ENCODE peak calls at places on chromosomes 7 and 10, in nine cellular contexts. Y is H9; B is sigmoid colon; N is neural progenitor cell; Z is left ventricle myocardium inferior; O is prostate gland; J is suprapubic skin; Q is cardiac muscle cell; E is CD8-positive, alpha-beta T cell. C is an unnamed sample.

GRCh38 chr10:16348891-16349290 is 87.9 kb upstream of the PTER start:
- DNase-seq in B (no peak), Q (no peak), Z (no peak), E (no peak), O (no peak), J (no peak), Y (peak; percentile 34), N (no peak), C (no peak)

GRCh38 chr7:42189535-42189934 is 47.5 kb downstream of the GLI3 start:
- DNase-seq in Q (no peak), J (no peak), Z (no peak), E (no peak), Y (no peak), B (no peak), N (no peak), O (no peak), C (no peak)

GRCh38 chr10:78777466-78778256 is 291.1 kb upstream of the ZMIZ1 start:
- DNase-seq in Q (no peak), N (no peak), B (peak; percentile 94), Z (peak; percentile 73), J (no peak), O (peak; percentile 42), Y (no peak), E (no peak), C (no peak)

GRCh38 chr10:110279062-110279986 is 25.4 kb downstream of the SMNDC1 start:
- DNase-seq in N (peak; percentile 55), Z (no peak), Y (no peak), B (peak; percentile 72), J (no peak), O (peak; percentile 62), E (peak; percentile 6), Q (peak; percentile 72), C (no peak)

GRCh38 chr10:88848499-88848898 is 3.1 kb downstream of the ANKRD22 start:
- DNase-seq in Y (no peak), O (no peak), J (no peak), Q (no peak), E (no peak), B (no peak), Z (no peak), N (no peak), C (no peak)

GRCh38 chr7:92421676-92422435 is 25.4 kb upstream of the GATAD1 start:
- DNase-seq in Z (no peak), E (no peak), N (no peak), Y (no peak), O (no peak), J (no peak), B (no peak), Q (peak; percentile 73), C (no peak)

GRCh38 chr10:43294892-43295291 is 28.0 kb upstream of the RASGEF1A start:
- DNase-seq in Z (no peak), J (no peak), E (no peak), O (no peak), B (no peak), N (no peak), Q (no peak), Y (no peak), C (no peak)

GRCh38 chr7:40644454-40645188 is 509.8 kb downstream of the SUGCT start:
- DNase-seq in Y (peak; percentile 26), E (no peak), Z (no peak), Q (peak; percentile 17), J (no peak), B (no peak), O (no peak), N (no peak), C (no peak)

GRCh38 chr7:101185258-101185839 is 5.3 kb upstream of the NAT16 start:
- DNase-seq in J (no peak), E (no peak), O (no peak), N (no peak), Z (no peak), Q (no peak), Y (no peak), B (no peak), C (no peak)

GRCh38 chr10:43124574-43125273 is 13.5 kb upstream of the CSGALNACT2 start:
- DNase-seq in J (peak; percentile 31), B (no peak), Y (peak; percentile 7), E (no peak), O (no peak), Q (no peak), N (no peak), Z (no peak), C (no peak)

GRCh38 chr10:97319671-97320479 is 804 bp downstream of the FRAT1 start:
- DNase-seq in Z (peak; percentile 57), Y (peak; percentile 70), E (peak; percentile 53), B (peak; percentile 72), O (no peak), Q (peak; percentile 71), J (peak; percentile 75), N (peak; percentile 85), C (peak; percentile 61)

DNA sequence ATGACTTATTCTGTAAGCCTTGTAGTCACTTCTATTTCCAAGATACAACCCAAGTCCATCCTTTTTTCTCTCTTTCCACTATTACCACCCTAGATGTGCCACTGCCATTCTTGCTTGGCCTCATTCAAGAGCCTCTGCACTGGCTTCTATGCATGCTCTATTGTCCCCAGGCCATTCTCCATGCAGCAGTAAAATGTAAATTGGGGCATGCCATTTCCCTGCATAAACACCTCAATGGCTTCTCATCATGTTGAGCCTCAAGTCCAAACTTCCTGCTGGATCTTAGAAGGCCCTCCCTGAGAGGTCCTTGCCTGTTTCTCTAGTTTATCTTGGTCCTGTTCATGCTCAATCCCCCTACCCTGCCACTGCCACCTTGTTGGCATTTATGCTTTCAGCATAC is 23.2 kb upstream of the WDFY4 start:
- DNase-seq in O (no peak), Y (no peak), J (no peak), E (no peak), B (no peak), N (no peak), Z (no peak), Q (no peak), C (no peak)
- TF ChIP-seq CTCF in O (no peak), Y (no peak), J (no peak), E (no peak), B (no peak), N (no peak), Z (no peak), Q (no peak), C (no peak)

DNA sequence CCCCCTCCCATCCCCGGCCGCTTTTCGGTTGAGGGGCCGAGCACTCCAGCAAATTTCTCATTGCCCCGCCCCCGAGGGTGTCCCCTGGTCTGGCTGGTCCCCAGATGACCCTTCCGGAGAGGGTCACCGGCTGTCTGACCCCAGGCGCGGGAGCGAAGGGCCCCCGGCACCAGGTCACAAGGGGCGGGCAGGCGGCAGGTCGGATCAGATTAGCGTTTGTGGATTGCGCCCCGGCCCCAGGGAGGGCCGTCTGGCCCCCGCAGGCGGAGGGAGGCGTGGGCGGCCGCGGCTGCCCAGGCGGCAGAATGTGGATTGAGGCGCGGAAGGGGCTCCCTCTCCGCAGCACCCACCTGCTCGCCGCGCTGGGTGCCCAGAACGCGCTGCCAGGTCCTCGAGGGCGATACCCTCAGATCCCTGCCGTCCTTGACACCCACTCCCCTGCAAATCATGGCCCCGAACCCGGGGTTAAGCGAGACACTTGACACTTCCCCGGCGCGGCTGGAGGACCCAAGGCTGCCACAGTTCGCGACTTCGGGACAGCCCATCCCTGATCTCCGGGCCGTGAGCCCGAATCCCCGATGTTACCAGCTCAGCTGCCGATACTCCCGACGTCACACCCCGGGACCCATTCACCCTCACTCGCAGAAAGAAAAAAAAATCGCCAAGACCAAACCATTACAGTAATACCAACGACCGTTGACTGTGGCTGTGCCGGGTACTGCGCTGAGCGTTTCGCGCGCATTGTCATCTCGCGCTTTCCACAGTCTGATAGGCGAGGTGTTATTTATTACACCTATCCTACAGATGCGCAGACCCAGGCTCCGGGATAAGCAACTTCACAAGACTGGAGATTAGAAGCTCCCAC is 953 bp downstream of the NODAL start:
- DNase-seq in B (no peak), Y (peak; percentile 70), Q (no peak), N (peak; percentile 61), E (no peak), Z (no peak), J (peak; percentile 66), O (no peak), C (no peak)
- H3K4me1 ChIP-seq in B (peaks cover 17% of the 10 kb centered on the region), Y (peaks cover 5% of the 10 kb centered on the region), Q (peaks cover 4% of the 10 kb centered on the region), N (peaks cover 12% of the 10 kb centered on the region), E (peaks cover 18% of the 10 kb centered on the region), Z (peaks cover 19% of the 10 kb centered on the region), J (peaks cover 25% of the 10 kb centered on the region), O (no peaks in the 10 kb centered on the region), C (no peaks in the 10 kb centered on the region)

GRCh38 chr10:5889624-5890518 is at the start of the genes ANKRD16 and FBH1:
- DNase-seq in E (peak; percentile 93), B (peak; percentile 99), Z (peak; percentile 99), Q (peak; percentile 99), O (peak; percentile 99), N (peak; percentile 99), J (peak; percentile 98), Y (peak; percentile 98), C (peak; percentile 97)

GRCh38 chr10:5892007-5892406 is 2.0 kb downstream of the FBH1 start:
- DNase-seq in B (no peak), E (no peak), J (no peak), Z (no peak), Q (no peak), O (no peak), Y (no peak), N (no peak), C (no peak)

GRCh38 chr10:5888843-5889623 is 660 bp downstream of the ANKRD16 start:
- DNase-seq in B (peak; percentile 70), Z (peak; percentile 24), Y (peak; percentile 70), J (peak; percentile 69), Q (peak; percentile 69), O (no peak), N (peak; percentile 82), E (peak; percentile 2), C (peak; percentile 37)

GRCh38 chr10:5891009-5891408 is 966 bp downstream of the FBH1 start:
- DNase-seq in Y (no peak), O (no peak), Q (no peak), E (no peak), Z (no peak), N (no peak), B (no peak), J (no peak), C (no peak)

DNA sequence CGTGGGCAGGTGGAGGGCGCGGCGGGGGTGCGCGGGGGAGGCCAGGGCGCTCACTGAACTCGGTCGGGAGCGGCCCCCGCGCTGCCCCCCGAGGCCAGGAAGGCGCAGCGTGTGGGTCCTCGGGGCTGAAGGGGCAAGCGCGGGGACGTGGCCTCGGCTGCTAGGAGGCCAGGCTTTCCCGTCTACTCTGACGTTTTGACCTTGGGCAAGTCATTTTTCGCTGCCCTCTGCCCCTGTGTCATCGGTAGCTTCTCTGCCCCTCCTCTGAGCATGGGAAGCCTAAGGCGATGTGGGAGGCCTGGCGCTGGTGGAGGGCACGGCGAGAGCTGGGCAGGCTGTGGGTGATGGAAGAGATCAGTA is 456 bp downstream of the FBH1 start:
- DNase-seq in N (peak; percentile 45), Q (peak; percentile 25), Z (no peak), Y (no peak), J (peak; percentile 67), O (no peak), E (no peak), B (peak; percentile 72), C (peak; percentile 34)
- H3K27ac ChIP-seq in N (no peak overlapping the region), Q (peak overlapping the region; percentile 95), Z (peak overlapping the region; percentile 93), Y (no peak overlapping the region), J (peak overlapping the region; percentile 95), O (peak overlapping the region; percentile 59), E (no peak overlapping the region), B (peak overlapping the region; percentile 91), C (peak overlapping the region; percentile 90)

GRCh38 chr10:7755103-7755502 is 32.7 kb downstream of the KIN start:
- DNase-seq in Z (no peak), J (no peak), Q (no peak), Y (no peak), O (no peak), B (no peak), N (no peak), E (no peak), C (no peak)

GRCh38 chr10:7752251-7752650 is 35.5 kb downstream of the KIN start:
- DNase-seq in Z (no peak), Q (no peak), J (no peak), N (no peak), B (no peak), O (no peak), Y (no peak), E (no peak), C (no peak)

GRCh38 chr10:7756360-7756992 is 31.3 kb downstream of the KIN start:
- DNase-seq in J (no peak), Y (peak; percentile 40), B (no peak), O (no peak), Q (no peak), E (no peak), N (peak; percentile 39), Z (no peak), C (no peak)
- TF ChIP-seq CTCF in J (no peak), Y (peak; percentile 63), B (no peak), O (peak; percentile 18), Q (peak; percentile 66), E (no peak), N (peak; percentile 52), Z (peak; percentile 67), C (no peak)

C was measured in lung.